ENCODE peak calls at places on chromosome 1, in four cellular contexts. Q is A549, K is HTR-8/SVneo, F is fibroblast of mammary gland. Y is an unnamed sample.

GRCh38 chr1:54037476-54037875 is 15.5 kb downstream of the TMEM59 start:
- DNase-seq in K (no peak), F (peak), Q (no peak), Y (no peak)

GRCh38 chr1:30329263-30329753 is 394.1 kb downstream of the MATN1 start:
- DNase-seq in Q (no peak), K (no peak), F (no peak), Y (no peak)

GRCh38 chr1:226248091-226248490 is 24.6 kb downstream of the MIXL1 start:
- DNase-seq in Q (no peak), F (peak), K (no peak), Y (no peak)

GRCh38 chr1:27646676-27647075 is 11.7 kb upstream of the FGR start:
- DNase-seq in Q (no peak), K (no peak), F (peak), Y (no peak)

GRCh38 chr1:159930216-159930615 is 4.9 kb upstream of the TAGLN2 start:
- DNase-seq in K (no peak), Q (no peak), F (no peak), Y (no peak)

GRCh38 chr1:66542811-66543767 is 9.1 kb downstream of the SGIP1 start:
- DNase-seq in K (no peak), Q (no peak), F (peak), Y (peak)

GRCh38 chr1:64537942-64538341 is 68.0 kb downstream of the CACHD1 start:
- DNase-seq in F (no peak), Q (no peak), K (no peak), Y (no peak)

GRCh38 chr1:195785830-195786229 is 822.4 kb downstream of the KCNT2 start:
- DNase-seq in Q (no peak), F (no peak), K (no peak), Y (no peak)

GRCh38 chr1:212256404-212256803 is 28.8 kb upstream of the PPP2R5A start:
- DNase-seq in F (no peak), K (no peak), Q (no peak), Y (no peak)

GRCh38 chr1:59900640-59901039 is 25.9 kb downstream of the CYP2J2 start:
- DNase-seq in F (peak), K (peak), Q (no peak), Y (no peak)

GRCh38 chr1:36783475-36783874 is 250.8 kb downstream of the GRIK3 start:
- DNase-seq in Q (no peak), F (no peak), K (no peak), Y (no peak)

GRCh38 chr1:87330201-87330953 is 1.7 kb downstream of the LMO4 start:
- DNase-seq in F (peak), K (no peak), Q (no peak), Y (no peak)